ENCODE peak calls at places on chromosomes 11 and 22, in ten cellular contexts. A, Q, T, S, W, J, K, B, V and C are unnamed samples.

GRCh38 chr11:120324932-120325810 is at the start of gene TLCD5:
- DNase-seq in A (peak), Q (peak), T (peak), S (peak), W (peak), J (peak), K (no peak), B (peak), V (peak), C (peak)

GRCh38 chr11:92843455-92843854 is 126.0 kb upstream of the MTNR1B start:
- DNase-seq in A (no peak), Q (no peak), T (no peak), S (no peak), W (no peak), J (no peak), K (no peak), B (no peak), V (no peak), C (no peak)

GRCh38 chr11:130640526-130640925 is 192.1 kb downstream of the ADAMTS15 start:
- DNase-seq in A (no peak), Q (no peak), T (no peak), S (no peak), W (no peak), J (no peak), K (no peak), B (no peak), V (no peak), C (no peak)

GRCh38 chr22:39244496-39245129 is at the start of gene PDGFB:
- DNase-seq in A (no peak), Q (peak), T (peak), S (peak), W (no peak), J (no peak), K (no peak), B (no peak), V (peak), C (no peak)

GRCh38 chr11:123291201-123291869 is 96.3 kb upstream of the CLMP start:
- DNase-seq in A (no peak), Q (no peak), T (no peak), S (no peak), W (no peak), J (no peak), K (no peak), B (no peak), V (no peak), C (no peak)

GRCh38 chr11:17610402-17610894 is 63.4 kb downstream of the OTOG start:
- DNase-seq in A (no peak), Q (peak), T (no peak), S (no peak), W (no peak), J (no peak), K (no peak), B (no peak), V (no peak), C (no peak)

GRCh38 chr11:80466570-80466969 is 1025.7 kb upstream of the TENM4 start:
- DNase-seq in A (no peak), Q (no peak), T (no peak), S (no peak), W (no peak), J (no peak), K (no peak), B (no peak), V (no peak), C (no peak)

GRCh38 chr22:49380095-49380827 is 447.4 kb downstream of the BRD1 start:
- DNase-seq in A (no peak), Q (no peak), T (no peak), S (no peak), W (no peak), J (no peak), K (no peak), B (no peak), V (no peak), C (no peak)

GRCh38 chr11:29534831-29535230 is 482.0 kb downstream of the KCNA4 start:
- DNase-seq in A (no peak), Q (no peak), T (no peak), S (no peak), W (no peak), J (peak), K (no peak), B (no peak), V (no peak), C (no peak)

GRCh38 chr11:126426820-126427749 is 71.6 kb downstream of the ST3GAL4 start:
- DNase-seq in A (no peak), Q (no peak), T (no peak), S (no peak), W (no peak), J (no peak), K (no peak), B (no peak), V (peak), C (no peak)

GRCh38 chr11:71428861-71429435 is 19.2 kb downstream of the DHCR7 start:
- DNase-seq in A (no peak), Q (no peak), T (no peak), S (no peak), W (peak), J (peak), K (peak), B (no peak), V (no peak), C (no peak)

GRCh38 chr11:87020336-87020735 is 17.4 kb upstream of the TMEM135 start:
- DNase-seq in A (no peak), Q (peak), T (no peak), S (no peak), W (no peak), J (no peak), K (no peak), B (no peak), V (no peak), C (no peak)

GRCh38 chr22:46114518-46115387 is 35.6 kb upstream of the PPARA start:
- DNase-seq in A (no peak), Q (no peak), T (no peak), S (no peak), W (no peak), J (peak), K (no peak), B (no peak), V (no peak), C (no peak)

GRCh38 chr11:126115820-126116319 is 53.2 kb upstream of the CDON start:
- DNase-seq in A (peak), Q (peak), T (peak), S (peak), W (peak), J (peak), K (peak), B (peak), V (peak), C (peak)

GRCh38 chr11:110573411-110573810 is 138.8 kb downstream of the ARHGAP20 start:
- DNase-seq in A (no peak), Q (no peak), T (no peak), S (no peak), W (no peak), J (no peak), K (no peak), B (no peak), V (no peak), C (no peak)

GRCh38 chr11:13445588-13445987 is 17.4 kb downstream of the BTBD10 start:
- DNase-seq in A (no peak), Q (no peak), T (no peak), S (no peak), W (no peak), J (no peak), K (no peak), B (no peak), V (no peak), C (no peak)

GRCh38 chr11:13434247-13435205 is 28.5 kb downstream of the BTBD10 start:
- DNase-seq in A (no peak), Q (peak), T (no peak), S (no peak), W (no peak), J (no peak), K (no peak), B (no peak), V (no peak), C (no peak)

DNA sequence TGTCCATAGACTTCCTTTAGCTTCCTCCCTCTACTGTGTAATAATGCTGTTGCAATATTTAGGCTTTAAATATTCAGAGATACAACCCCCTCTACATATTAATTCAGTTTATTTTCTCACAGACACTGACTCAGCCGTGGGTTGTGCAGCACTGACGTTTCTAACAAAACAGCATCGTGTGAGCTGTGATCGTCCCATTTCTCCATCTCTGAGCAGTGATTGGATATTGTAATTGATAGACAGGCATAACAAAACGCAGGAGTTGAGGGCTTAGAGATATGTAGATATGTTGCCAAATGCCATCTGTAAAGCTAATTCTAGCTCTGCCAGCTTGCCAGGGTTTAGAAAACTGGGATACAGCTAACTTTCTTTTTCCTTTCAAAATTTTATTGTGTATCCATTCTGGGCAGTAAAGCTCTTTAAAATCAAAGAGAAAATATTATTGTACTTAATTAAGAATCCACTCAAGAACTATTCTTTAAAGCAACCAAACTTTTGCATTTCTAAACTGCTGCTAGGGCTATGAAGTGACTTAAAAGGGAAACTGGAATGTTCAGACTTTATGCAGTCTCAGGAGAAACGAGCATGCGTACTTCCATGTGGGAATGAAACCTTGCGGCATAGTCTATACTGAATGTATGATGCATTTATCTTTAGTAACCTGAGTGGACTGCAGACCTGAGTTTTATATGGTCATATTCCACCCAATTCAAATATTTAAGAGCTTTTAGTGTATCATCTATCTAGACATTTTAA is 22.7 kb downstream of the BTBD10 start:
- DNase-seq in A (peak), Q (peak), T (no peak), S (no peak), W (no peak), J (peak), K (peak), B (peak), V (no peak), C (no peak)
- H3K4me3 ChIP-seq in A (peak), Q (no peak), T (no peak), S (no peak), W (no peak), J (peak), K (no peak), B (no peak), V (peak), C (peak)

GRCh38 chr11:45208135-45208534 is 61.7 kb downstream of the PRDM11 start:
- DNase-seq in A (no peak), Q (peak), T (no peak), S (no peak), W (no peak), J (no peak), K (no peak), B (no peak), V (no peak), C (no peak)

GRCh38 chr11:45209000-45209399 is 62.6 kb downstream of the PRDM11 start:
- DNase-seq in A (no peak), Q (peak), T (peak), S (no peak), W (no peak), J (no peak), K (no peak), B (no peak), V (no peak), C (no peak)

GRCh38 chr11:45210846-45211245 is 64.4 kb downstream of the PRDM11 start:
- DNase-seq in A (no peak), Q (peak), T (no peak), S (no peak), W (no peak), J (no peak), K (no peak), B (no peak), V (no peak), C (no peak)

GRCh38 chr11:45209904-45210699 is 63.7 kb downstream of the PRDM11 start:
- DNase-seq in A (no peak), Q (peak), T (peak), S (no peak), W (no peak), J (peak), K (peak), B (no peak), V (peak), C (peak)

GRCh38 chr11:45209480-45209879 is 63.0 kb downstream of the PRDM11 start:
- DNase-seq in A (no peak), Q (peak), T (no peak), S (no peak), W (no peak), J (no peak), K (no peak), B (no peak), V (no peak), C (no peak)
- H3K4me3 ChIP-seq in A (no peak), Q (no peak), T (no peak), S (no peak), W (no peak), J (no peak), K (no peak), B (no peak), V (peak), C (peak)

GRCh38 chr11:114147389-114148382 is 88.2 kb downstream of the ZBTB16 start:
- DNase-seq in A (no peak), Q (no peak), T (no peak), S (no peak), W (no peak), J (peak), K (no peak), B (no peak), V (peak), C (no peak)
- H3K4me3 ChIP-seq in A (no peak), Q (no peak), T (no peak), S (no peak), W (no peak), J (no peak), K (no peak), B (no peak), V (no peak), C (no peak)

GRCh38 chr11:96155627-96156378 is 187.2 kb downstream of the MAML2 start:
- DNase-seq in A (peak), Q (peak), T (peak), S (peak), W (peak), J (peak), K (peak), B (peak), V (peak), C (peak)
- H3K4me3 ChIP-seq in A (no peak), Q (no peak), T (no peak), S (no peak), W (no peak), J (peak), K (no peak), B (no peak), V (peak), C (no peak)

GRCh38 chr22:43217285-43218030 is 30.5 kb upstream of the TTLL12 start:
- DNase-seq in A (no peak), Q (peak), T (no peak), S (no peak), W (no peak), J (no peak), K (no peak), B (no peak), V (no peak), C (no peak)
- H3K4me3 ChIP-seq in A (no peak), Q (no peak), T (no peak), S (no peak), W (no peak), J (no peak), K (no peak), B (no peak), V (no peak), C (no peak)

GRCh38 chr22:28978863-28979799 is 82.5 kb downstream of the C22orf31 start:
- DNase-seq in A (no peak), Q (no peak), T (no peak), S (no peak), W (no peak), J (peak), K (no peak), B (no peak), V (no peak), C (no peak)

GRCh38 chr22:28977050-28977449 is 84.6 kb downstream of the C22orf31 start:
- DNase-seq in A (no peak), Q (peak), T (no peak), S (no peak), W (no peak), J (no peak), K (no peak), B (no peak), V (peak), C (no peak)

GRCh38 chr22:28976588-28976987 is 85.0 kb downstream of the C22orf31 start:
- DNase-seq in A (no peak), Q (no peak), T (no peak), S (no peak), W (no peak), J (peak), K (no peak), B (peak), V (no peak), C (no peak)

GRCh38 chr22:28977481-28977971 is 84.1 kb downstream of the C22orf31 start:
- DNase-seq in A (no peak), Q (no peak), T (no peak), S (no peak), W (peak), J (peak), K (no peak), B (peak), V (no peak), C (no peak)

DNA sequence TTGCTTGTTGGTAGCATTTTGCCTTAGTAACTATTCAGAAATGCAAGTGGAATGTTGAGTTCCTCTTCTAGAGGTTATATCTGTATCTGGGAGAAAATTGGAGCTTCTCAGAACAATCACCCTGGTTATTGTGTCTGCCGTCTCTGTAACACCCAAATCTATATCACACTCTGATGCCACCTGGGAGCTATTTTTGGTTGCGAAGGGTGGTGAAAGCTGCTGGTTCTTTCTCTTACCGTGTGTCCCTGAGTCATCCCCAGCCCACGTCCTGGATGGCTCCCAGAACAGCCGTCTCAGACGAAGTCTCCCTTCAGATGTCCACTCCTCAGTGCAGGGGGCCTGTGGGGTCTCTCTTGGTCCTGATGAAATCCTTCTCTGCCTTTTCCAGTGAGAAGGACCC is 83.5 kb downstream of the C22orf31 start:
- DNase-seq in A (peak), Q (no peak), T (no peak), S (no peak), W (no peak), J (peak), K (no peak), B (peak), V (peak), C (no peak)
- H3K4me3 ChIP-seq in A (peak), Q (no peak), T (no peak), S (no peak), W (no peak), J (no peak), K (no peak), B (peak), V (peak), C (no peak)

GRCh38 chr11:61090092-61090491 is 12.2 kb upstream of the CD5 start:
- DNase-seq in A (no peak), Q (peak), T (peak), S (no peak), W (no peak), J (no peak), K (no peak), B (no peak), V (no peak), C (no peak)

GRCh38 chr11:61090521-61090920 is 11.8 kb upstream of the CD5 start:
- DNase-seq in A (no peak), Q (peak), T (peak), S (no peak), W (no peak), J (no peak), K (no peak), B (no peak), V (no peak), C (no peak)

GRCh38 chr11:61091373-61092279 is 10.7 kb upstream of the CD5 start:
- DNase-seq in A (no peak), Q (peak), T (peak), S (no peak), W (no peak), J (peak), K (no peak), B (no peak), V (no peak), C (no peak)

GRCh38 chr11:61092280-61092766 is 10.0 kb upstream of the CD5 start:
- DNase-seq in A (no peak), Q (peak), T (peak), S (no peak), W (no peak), J (no peak), K (no peak), B (no peak), V (no peak), C (no peak)

DNA sequence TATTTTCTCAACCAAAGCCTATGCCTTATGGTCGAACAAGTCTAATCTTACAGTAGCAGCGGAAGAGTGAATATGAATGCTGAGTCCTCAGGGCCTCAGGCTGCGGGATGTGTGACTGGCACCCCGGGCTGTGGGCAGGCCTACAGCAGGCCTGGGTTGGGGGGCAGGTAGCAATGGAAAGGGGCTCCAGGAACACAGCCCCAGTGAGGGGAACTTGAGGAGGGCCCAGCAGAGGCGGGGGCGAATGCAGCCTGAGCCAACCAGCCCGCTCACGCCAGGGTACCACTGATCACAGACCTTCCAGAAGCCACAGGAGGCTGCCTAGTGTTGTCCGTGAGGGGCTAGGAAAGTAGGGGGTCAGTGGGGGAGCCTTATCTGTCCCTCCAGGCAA is 11.3 kb upstream of the CD5 start:
- DNase-seq in A (no peak), Q (peak), T (peak), S (no peak), W (no peak), J (no peak), K (no peak), B (no peak), V (no peak), C (no peak)
- H3K4me3 ChIP-seq in A (no peak), Q (no peak), T (no peak), S (no peak), W (no peak), J (no peak), K (no peak), B (no peak), V (no peak), C (no peak)

GRCh38 chr11:61833926-61834277 is 5.8 kb downstream of the FADS2 start:
- DNase-seq in A (no peak), Q (no peak), T (no peak), S (no peak), W (no peak), J (no peak), K (no peak), B (no peak), V (no peak), C (no peak)
- H3K4me3 ChIP-seq in A (no peak), Q (no peak), T (no peak), S (no peak), W (no peak), J (no peak), K (no peak), B (no peak), V (no peak), C (no peak)